ENCODE peak calls at places on chromosome 18, in six cellular contexts. Z is astrocyte of the spinal cord, Q is lung, G is RCC 7860, K is activated gamma-delta T cell, V is EL. M is an unnamed sample.

GRCh38 chr18:35345950-35346349 is 1.7 kb upstream of the ZNF24 start:
- DNase-seq in G (no peak), Q (no peak), K (no peak), V (no peak), Z (no peak), M (no peak)

GRCh38 chr18:78292602-78293001 is 687.0 kb upstream of the SALL3 start:
- DNase-seq in K (no peak), Q (no peak), V (no peak), Z (no peak), G (no peak), M (no peak)

GRCh38 chr18:688322-688721 is 24.1 kb downstream of the ENOSF1 start:
- DNase-seq in Q (no peak), G (no peak), V (no peak), K (no peak), Z (no peak), M (no peak)

GRCh38 chr18:74183110-74183509 is 34.8 kb downstream of the TIMM21 start:
- DNase-seq in Q (no peak), K (no peak), V (no peak), G (no peak), Z (no peak), M (no peak)

GRCh38 chr18:70892381-70892780 is 603.5 kb downstream of the SOCS6 start:
- DNase-seq in Q (no peak), K (no peak), V (no peak), G (no peak), Z (no peak), M (no peak)

GRCh38 chr18:3605562-3606443 is 155.8 kb downstream of the TGIF1 start:
- DNase-seq in G (peak; percentile 43), V (peak; percentile 61), K (no peak), Z (peak; percentile 68), Q (no peak), M (peak; percentile 75)

GRCh38 chr18:79975043-79975442 is 10.6 kb downstream of the HSBP1L1 start:
- DNase-seq in Q (no peak), K (no peak), V (no peak), G (no peak), Z (no peak), M (no peak)

GRCh38 chr18:392926-393325 is 107.6 kb downstream of the COLEC12 start:
- DNase-seq in Z (peak; percentile 47), V (no peak), K (no peak), Q (no peak), G (no peak), M (no peak)

GRCh38 chr18:812673-813404 is 797 bp upstream of the YES1 start:
- DNase-seq in Q (peak; percentile 77), Z (peak; percentile 87), G (peak; percentile 45), V (peak; percentile 85), K (no peak), M (peak; percentile 91)

GRCh38 chr18:73733806-73734314 is 413.8 kb downstream of the FBXO15 start:
- DNase-seq in Z (no peak), Q (no peak), K (no peak), V (no peak), G (no peak), M (no peak)

GRCh38 chr18:71503222-71503621 is 1040.9 kb downstream of the CBLN2 start:
- DNase-seq in K (no peak), V (no peak), G (no peak), Q (no peak), Z (no peak), M (no peak)

GRCh38 chr18:60019463-60019840 is 119.7 kb downstream of the PMAIP1 start:
- DNase-seq in G (peak; percentile 73), K (no peak), Q (no peak), V (peak; percentile 89), Z (peak; percentile 88), M (peak; percentile 95)

GRCh38 chr18:73697395-73697794 is 450.2 kb downstream of the FBXO15 start:
- DNase-seq in V (no peak), Q (no peak), G (no peak), Z (no peak), K (no peak), M (no peak)

GRCh38 chr18:35938158-35938557 is 34.3 kb upstream of the RMP24 start:
- DNase-seq in K (no peak), Q (no peak), Z (no peak), G (peak; percentile 32), V (no peak), M (peak; percentile 52)

GRCh38 chr18:74499633-74500032 is 3.5 kb downstream of the CNDP2 start:
- DNase-seq in G (peak; percentile 73), V (peak; percentile 69), Z (no peak), K (no peak), Q (peak; percentile 82), M (peak; percentile 68)

GRCh38 chr18:32470136-32470712 is 458 bp downstream of the GAREM1 start:
- DNase-seq in K (peak; percentile 15), Z (no peak), V (peak; percentile 12), G (no peak), Q (peak; percentile 35), M (no peak)

GRCh38 chr18:70260683-70261082 is 28.2 kb upstream of the SOCS6 start:
- DNase-seq in Q (no peak), Z (no peak), G (no peak), V (no peak), K (no peak), M (no peak)

GRCh38 chr18:11419336-11419735 is 190.1 kb upstream of the SLC35G4 start:
- DNase-seq in G (no peak), K (no peak), V (no peak), Q (no peak), Z (no peak), M (no peak)

GRCh38 chr18:13726972-13727331 is 479 bp downstream of the RNMT start:
- DNase-seq in Z (no peak), V (peak; percentile 59), Q (no peak), K (peak; percentile 14), G (peak; percentile 10), M (peak; percentile 73)

GRCh38 chr18:6920099-6920955 is 190.8 kb downstream of the ARHGAP28 start:
- DNase-seq in V (peak; percentile 71), Q (peak; percentile 57), K (no peak), G (peak; percentile 49), Z (peak; percentile 69), M (peak; percentile 61)

GRCh38 chr18:63309422-63309821 is 10.1 kb downstream of the BCL2 start:
- DNase-seq in K (no peak), G (no peak), Z (no peak), V (no peak), Q (no peak), M (no peak)

GRCh38 chr18:49464718-49465598 is 4.5 kb upstream of the DYM start:
- DNase-seq in K (no peak), Z (peak; percentile 70), G (no peak), Q (no peak), V (no peak), M (peak; percentile 37)

GRCh38 chr18:49399003-49399402 is 61.4 kb downstream of the DYM start:
- DNase-seq in Q (no peak), Z (no peak), G (peak; percentile 7), K (no peak), V (peak; percentile 51), M (peak; percentile 61)

GRCh38 chr18:3903341-3903740 is 453.4 kb downstream of the TGIF1 start:
- DNase-seq in Q (no peak), G (peak; percentile 79), V (peak; percentile 90), K (no peak), Z (peak; percentile 94), M (peak; percentile 93)

GRCh38 chr18:24600076-24600654 is 139.7 kb downstream of the HRH4 start:
- DNase-seq in Q (no peak), K (no peak), V (peak; percentile 44), Z (peak; percentile 57), G (peak; percentile 17), M (peak; percentile 57)

GRCh38 chr18:12338382-12338781 is 30.3 kb downstream of the TUBB6 start:
- DNase-seq in K (no peak), Z (no peak), G (no peak), Q (no peak), V (no peak), M (no peak)

GRCh38 chr18:68177807-68178702 is 536.9 kb downstream of the TMX3 start:
- DNase-seq in G (peak; percentile 37), Z (peak; percentile 98), V (peak; percentile 98), K (no peak), Q (no peak), M (peak; percentile 97)

GRCh38 chr18:45249306-45249705 is 366.0 kb upstream of the SLC14A2 start:
- DNase-seq in Q (no peak), V (peak; percentile 6), G (no peak), K (no peak), Z (no peak), M (no peak)

GRCh38 chr18:76521367-76521766 is 26.3 kb upstream of the ZNF516 start:
- DNase-seq in Z (no peak), V (no peak), G (no peak), K (no peak), Q (no peak), M (no peak)

GRCh38 chr18:34223893-34224422 is 755 bp downstream of the NOL4 start:
- DNase-seq in V (no peak), Z (peak; percentile 5), G (no peak), K (no peak), Q (no peak), M (no peak)

GRCh38 chr18:12742453-12742852 is 39.6 kb downstream of the PSMG2 start:
- DNase-seq in Q (no peak), G (peak; percentile 45), K (no peak), V (peak; percentile 87), Z (peak; percentile 35), M (peak; percentile 98)

GRCh38 chr18:45505497-45506206 is 109.6 kb upstream of the SLC14A2 start:
- DNase-seq in Z (peak; percentile 74), K (no peak), V (peak; percentile 7), Q (no peak), G (no peak), M (no peak)

GRCh38 chr18:64332851-64333250 is 184.0 kb upstream of the LINC00305 start:
- DNase-seq in K (no peak), G (no peak), Z (no peak), Q (no peak), V (no peak), M (no peak)

GRCh38 chr18:48974304-48975220 is 23.8 kb upstream of the SMAD7 start:
- DNase-seq in Z (no peak), K (no peak), G (no peak), V (no peak), Q (no peak), M (no peak)

GRCh38 chr18:49850636-49851035 is 37.3 kb upstream of the ACAA2 start:
- DNase-seq in V (no peak), Z (no peak), K (no peak), G (no peak), Q (no peak), M (no peak)

GRCh38 chr18:22930089-22930713 is 2.9 kb upstream of the RBBP8 start:
- DNase-seq in Q (peak; percentile 76), G (peak; percentile 37), V (peak; percentile 67), K (no peak), Z (peak; percentile 71), M (peak; percentile 81)

GRCh38 chr18:51890762-51891161 is 449.2 kb upstream of the DCC start:
- DNase-seq in Z (peak; percentile 70), Q (peak; percentile 67), G (peak; percentile 47), K (no peak), V (peak; percentile 0), M (peak; percentile 17)

GRCh38 chr18:9058426-9058825 is 44.1 kb upstream of the NDUFV2 start:
- DNase-seq in Q (no peak), Z (no peak), K (no peak), G (no peak), V (no peak), M (no peak)

M was measured in ELR.